ENCODE peak calls at places on chromosome 19, in nine cellular contexts. G is GM23338, T is fibroblast of lung, A is neural progenitor cell, X is H1, V is GM23248, S is HCT116, N is hepatocyte, R is mammary epithelial cell. U is an unnamed sample.

GRCh38 chr19:43624933-43625332 is 5.5 kb upstream of the ZNF428 start:
- DNase-seq in A (peak), S (peak), X (no peak), R (no peak), G (peak), T (no peak), N (no peak), V (peak), U (no peak)

GRCh38 chr19:57803594-57804325 is 11.0 kb downstream of the ZNF552 start:
- DNase-seq in R (peak), V (peak), G (peak), T (peak), N (peak), X (no peak), S (peak), A (peak), U (peak)

GRCh38 chr19:2186071-2186846 is 22.5 kb downstream of the DOT1L start:
- DNase-seq in S (no peak), X (no peak), T (peak), V (peak), N (peak), G (no peak), A (peak), R (no peak), U (peak)

GRCh38 chr19:40322951-40323615 is 25.1 kb downstream of the C19orf47 start:
- DNase-seq in T (no peak), A (no peak), X (no peak), G (no peak), V (no peak), N (no peak), R (no peak), S (no peak), U (no peak)

GRCh38 chr19:16061943-16062342 is 14.4 kb upstream of the TPM4 start:
- DNase-seq in X (no peak), V (no peak), A (no peak), R (no peak), S (no peak), T (no peak), G (no peak), N (no peak), U (no peak)

GRCh38 chr19:40718774-40719391 is 2.0 kb downstream of the ITPKC start:
- DNase-seq in X (no peak), A (peak), N (peak), S (peak), T (peak), G (peak), R (peak), V (peak), U (peak)

GRCh38 chr19:48993175-48994034 is at the start of the genes GYS1 and RUVBL2:
- DNase-seq in A (peak), R (peak), N (peak), X (peak), V (peak), S (peak), T (peak), G (peak), U (peak)

GRCh38 chr19:1805401-1806183 is 6.5 kb downstream of the ATP8B3 start:
- DNase-seq in R (no peak), T (no peak), G (no peak), S (no peak), N (no peak), V (no peak), X (no peak), A (no peak), U (no peak)

GRCh38 chr19:12353375-12353774 is 12.1 kb downstream of the ZNF442 start:
- DNase-seq in T (no peak), X (no peak), S (no peak), V (no peak), A (no peak), N (no peak), R (no peak), G (no peak), U (no peak)

GRCh38 chr19:15297416-15298224 is 34.7 kb downstream of the BRD4 start:
- DNase-seq in V (peak), R (peak), X (no peak), G (peak), S (peak), N (peak), A (no peak), T (peak), U (peak)

GRCh38 chr19:17109962-17110598 is 34.5 kb downstream of the MYO9B start:
- DNase-seq in V (no peak), N (no peak), S (no peak), R (no peak), A (no peak), G (no peak), X (no peak), T (no peak), U (no peak)
- H3K4me2 ChIP-seq in V (no peak), N (no peak), S (no peak), R (no peak), A (no peak), G (no peak), X (no peak), T (no peak), U (no peak)

GRCh38 chr19:53157601-53158000 is 1.3 kb downstream of the ZNF347 start:
- DNase-seq in T (peak), A (peak), X (no peak), G (peak), S (no peak), N (peak), V (peak), R (peak), U (peak)
- TF ChIP-seq EZH2 in T (no peak), A (no peak), X (no peak), G (no peak), S (no peak), N (no peak), V (no peak), R (no peak), U (no peak)

GRCh38 chr19:42095814-42096230 is 19.9 kb downstream of the ZNF574 start:
- DNase-seq in A (peak), G (peak), N (no peak), S (no peak), V (no peak), R (no peak), X (peak), T (no peak), U (no peak)

GRCh38 chr19:42099336-42099925 is 23.5 kb downstream of the ZNF574 start:
- DNase-seq in T (no peak), V (no peak), N (no peak), X (no peak), G (no peak), A (no peak), S (no peak), R (no peak), U (no peak)

GRCh38 chr19:42097461-42097860 is 21.5 kb downstream of the ZNF574 start:
- DNase-seq in V (no peak), T (no peak), N (no peak), X (no peak), R (no peak), G (no peak), A (no peak), S (no peak), U (no peak)

GRCh38 chr19:42096255-42096837 is 20.4 kb downstream of the ZNF574 start:
- DNase-seq in A (peak), R (no peak), S (no peak), G (peak), T (no peak), X (no peak), N (no peak), V (no peak), U (no peak)

DNA sequence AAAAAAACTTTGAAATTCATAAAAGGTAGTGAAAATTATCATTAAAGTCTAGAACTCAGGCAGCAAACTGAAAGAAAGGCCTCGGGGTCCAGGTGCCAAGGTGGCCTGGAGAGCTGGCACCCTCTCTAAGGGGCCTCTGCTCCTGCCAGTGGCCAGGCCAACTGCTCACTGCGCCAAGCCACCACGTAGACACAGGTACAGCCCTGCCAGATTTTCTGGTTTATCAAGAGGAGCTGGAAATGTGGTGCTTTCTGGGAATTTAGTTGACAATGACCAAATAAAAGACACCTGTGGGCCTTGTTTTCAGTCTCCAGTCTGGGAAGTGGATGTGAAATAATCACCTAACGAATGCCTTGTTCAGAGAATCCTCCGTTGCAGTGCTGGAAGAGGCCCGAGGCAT is 22.8 kb downstream of the ZNF574 start:
- DNase-seq in S (no peak), A (no peak), T (no peak), V (no peak), R (no peak), G (no peak), N (no peak), X (no peak), U (no peak)
- H2AFZ ChIP-seq in S (no peak), A (no peak), T (no peak), V (no peak), R (no peak), G (peak), N (no peak), X (no peak), U (no peak)

DNA sequence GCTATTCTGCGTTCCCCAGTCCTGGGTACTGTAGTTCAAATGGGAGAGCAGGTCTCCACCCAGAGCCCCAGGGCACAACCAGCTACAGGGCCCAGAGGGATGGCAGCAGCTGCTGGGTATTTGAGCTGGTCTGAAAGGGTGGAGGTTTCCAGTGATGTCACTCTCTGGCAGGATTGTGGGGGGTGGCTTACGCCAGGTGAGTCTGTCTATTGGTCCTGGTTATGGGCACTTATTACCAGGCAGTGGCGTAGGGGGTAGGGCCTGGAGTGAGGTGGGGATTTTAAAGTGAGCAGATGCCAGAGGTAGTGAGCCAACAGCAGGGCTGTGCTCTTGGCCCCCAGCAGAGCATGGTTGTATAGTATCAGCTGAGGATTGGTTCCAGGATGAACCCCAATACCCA is 6.2 kb downstream of the RPS19 start:
- DNase-seq in S (no peak), A (no peak), T (no peak), R (no peak), G (no peak), N (no peak), V (no peak), X (no peak), U (no peak)
- H3K4me2 ChIP-seq in S (no peak), A (no peak), T (no peak), R (no peak), G (peak), N (no peak), V (no peak), X (no peak), U (no peak)

DNA sequence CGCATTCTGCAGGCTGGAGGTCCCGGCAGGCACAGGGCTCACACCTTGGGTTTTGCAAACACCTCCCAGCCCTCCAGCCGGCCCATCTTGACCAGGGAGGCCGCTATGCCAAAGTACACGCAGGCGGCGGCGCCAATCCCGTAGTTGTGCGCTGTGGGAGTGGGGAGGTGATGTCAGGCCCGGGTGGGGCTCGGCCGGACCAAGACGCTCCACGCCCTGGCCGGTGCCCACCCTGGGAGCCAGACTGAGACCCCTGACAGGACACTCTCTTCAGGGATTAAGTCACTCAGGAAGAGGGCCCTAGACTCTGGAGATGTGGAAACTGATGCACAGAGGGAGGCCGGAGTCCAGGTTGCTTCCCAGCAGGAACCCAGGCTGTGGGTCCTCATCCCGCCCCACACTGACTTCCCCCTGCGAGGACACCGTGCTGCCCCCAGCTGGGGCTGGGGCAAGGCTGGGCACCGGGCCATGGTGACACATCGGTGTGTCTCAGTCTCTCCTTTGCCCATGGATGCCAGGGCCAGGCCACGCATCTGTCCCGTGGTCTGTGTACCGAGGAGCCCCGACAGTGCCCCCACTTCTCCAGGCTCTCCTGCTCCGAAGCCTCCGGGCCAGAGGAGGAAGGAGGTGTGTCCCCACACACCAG is 8.8 kb downstream of the NDUFA11 start:
- DNase-seq in X (no peak), R (no peak), A (no peak), S (no peak), G (no peak), T (no peak), V (no peak), N (no peak), U (no peak)
- TF ChIP-seq EZH2 in X (no peak), R (no peak), A (no peak), S (no peak), G (no peak), T (no peak), V (no peak), N (no peak), U (no peak)